ENCODE peak calls at places on chromosomes 3 and 15, in nine cellular contexts. M is endothelial cell; V is NCI-H524; R is ovary; A is ELF-1; E is activated CD4-positive, CD25-positive, alpha-beta regulatory T cell treated with anti-CD3 and anti-CD28 coated beads, Interleukin-2, amount 50 U/mL, for 72 hours; P is AG10803; O is mucosa of descending colon; J is amygdala. N is an unnamed sample.

GRCh38 chr15:65219137-65219536 is 7.9 kb upstream of the CILP start:
- DNase-seq in M (no peak), V (no peak), R (no peak), A (no peak), E (no peak), P (no peak), O (no peak), J (no peak), N (no peak)

GRCh38 chr3:4750306-4751056 is 228.8 kb upstream of the BHLHE40 start:
- DNase-seq in M (peak), V (no peak), R (peak), A (peak), E (no peak), P (peak), O (no peak), J (peak), N (no peak)

GRCh38 chr15:55741592-55742497 is 1.1 kb downstream of the PRTG start:
- DNase-seq in M (peak), V (peak), R (peak), A (peak), E (no peak), P (no peak), O (no peak), J (peak), N (peak)

GRCh38 chr3:46076606-46077005 is 49.3 kb upstream of the XCR1 start:
- DNase-seq in M (no peak), V (peak), R (no peak), A (no peak), E (no peak), P (no peak), O (no peak), J (no peak), N (peak)

GRCh38 chr3:22231061-22231460 is 480.1 kb upstream of the ZNF385D start:
- DNase-seq in M (no peak), V (no peak), R (no peak), A (no peak), E (no peak), P (no peak), O (no peak), J (no peak), N (peak)

GRCh38 chr3:196280689-196281463 is 6.7 kb downstream of the PCYT1A start:
- DNase-seq in M (no peak), V (no peak), R (no peak), A (no peak), E (no peak), P (no peak), O (no peak), J (no peak), N (no peak)

GRCh38 chr3:60017631-60018030 is 967.8 kb upstream of the CFAP20DC start:
- DNase-seq in M (no peak), V (no peak), R (no peak), A (no peak), E (peak), P (peak), O (no peak), J (no peak), N (no peak)

GRCh38 chr3:72629191-72629611 is 219.0 kb downstream of the SHQ1 start:
- DNase-seq in M (no peak), V (no peak), R (no peak), A (no peak), E (no peak), P (no peak), O (no peak), J (no peak), N (peak)

GRCh38 chr3:172751188-172751571 is 654 bp downstream of the ECT2 start:
- DNase-seq in M (no peak), V (peak), R (no peak), A (no peak), E (peak), P (peak), O (no peak), J (no peak), N (no peak)

GRCh38 chr15:31457161-31457560 is 130.5 kb downstream of the KLF13 start:
- DNase-seq in M (no peak), V (no peak), R (no peak), A (no peak), E (no peak), P (peak), O (no peak), J (no peak), N (no peak)

GRCh38 chr3:158804441-158804840 is 2.6 kb downstream of the MFSD1 start:
- DNase-seq in M (no peak), V (no peak), R (no peak), A (no peak), E (no peak), P (no peak), O (no peak), J (no peak), N (no peak)

GRCh38 chr3:113747719-113748046 is 848 bp downstream of the ATP6V1A start:
- DNase-seq in M (no peak), V (peak), R (no peak), A (no peak), E (no peak), P (peak), O (no peak), J (no peak), N (no peak)

GRCh38 chr15:96947830-96948229 is 617.3 kb downstream of the NR2F2 start:
- DNase-seq in M (peak), V (peak), R (no peak), A (peak), E (no peak), P (no peak), O (no peak), J (no peak), N (peak)

GRCh38 chr3:18424862-18425640 is at the start of gene SATB1:
- DNase-seq in M (peak), V (peak), R (peak), A (peak), E (peak), P (peak), O (peak), J (no peak), N (peak)

GRCh38 chr15:96354731-96355560 is 24.4 kb downstream of the NR2F2 start:
- DNase-seq in M (no peak), V (peak), R (no peak), A (no peak), E (no peak), P (peak), O (no peak), J (no peak), N (peak)

GRCh38 chr3:124491098-124491497 is 239.2 kb upstream of the UMPS start:
- DNase-seq in M (no peak), V (no peak), R (no peak), A (no peak), E (no peak), P (no peak), O (peak), J (no peak), N (no peak)

GRCh38 chr3:152113992-152114651 is 154.6 kb upstream of the MBNL1 start:
- DNase-seq in M (no peak), V (no peak), R (no peak), A (no peak), E (no peak), P (no peak), O (no peak), J (no peak), N (peak)

GRCh38 chr3:67327582-67327981 is 326.8 kb downstream of the SUCLG2 start:
- DNase-seq in M (no peak), V (no peak), R (no peak), A (no peak), E (no peak), P (no peak), O (no peak), J (no peak), N (no peak)

GRCh38 chr3:115937054-115937453 is 313.7 kb downstream of the GAP43 start:
- DNase-seq in M (no peak), V (peak), R (no peak), A (no peak), E (no peak), P (no peak), O (no peak), J (no peak), N (no peak)

GRCh38 chr3:126982125-126982521 is 792 bp upstream of the PLXNA1 start:
- DNase-seq in M (no peak), V (peak), R (peak), A (no peak), E (no peak), P (peak), O (no peak), J (no peak), N (no peak)

GRCh38 chr3:179526482-179526881 is 36.2 kb upstream of the ACTL6A start:
- DNase-seq in M (no peak), V (no peak), R (no peak), A (no peak), E (no peak), P (no peak), O (no peak), J (no peak), N (no peak)

GRCh38 chr3:110343376-110343775 is 728.2 kb upstream of the NECTIN3 start:
- DNase-seq in M (no peak), V (no peak), R (no peak), A (peak), E (no peak), P (peak), O (no peak), J (no peak), N (peak)

GRCh38 chr3:182697345-182697919 is 95.9 kb upstream of the ATP11B start:
- DNase-seq in M (no peak), V (peak), R (no peak), A (no peak), E (no peak), P (no peak), O (no peak), J (no peak), N (no peak)

GRCh38 chr3:14906355-14906960 is 40.9 kb upstream of the NR2C2 start:
- DNase-seq in M (no peak), V (no peak), R (no peak), A (no peak), E (no peak), P (no peak), O (no peak), J (no peak), N (no peak)

GRCh38 chr3:13669457-13669856 is 120.5 kb downstream of the FBLN2 start:
- DNase-seq in M (no peak), V (no peak), R (no peak), A (no peak), E (no peak), P (no peak), O (no peak), J (no peak), N (no peak)

GRCh38 chr15:95948371-95948770 is 382.1 kb upstream of the NR2F2 start:
- DNase-seq in M (no peak), V (no peak), R (no peak), A (no peak), E (no peak), P (no peak), O (no peak), J (no peak), N (peak)

GRCh38 chr3:143429628-143430514 is 310.3 kb downstream of the CHST2 start:
- DNase-seq in M (no peak), V (no peak), R (no peak), A (no peak), E (no peak), P (no peak), O (no peak), J (no peak), N (no peak)

GRCh38 chr3:184237772-184238171 is 8.4 kb downstream of the VWA5B2 start:
- DNase-seq in M (no peak), V (no peak), R (no peak), A (no peak), E (no peak), P (no peak), O (no peak), J (no peak), N (no peak)

GRCh38 chr3:155714295-155714718 is 30.6 kb downstream of the PLCH1 start:
- DNase-seq in M (no peak), V (peak), R (no peak), A (peak), E (no peak), P (no peak), O (no peak), J (no peak), N (no peak)

GRCh38 chr3:129211772-129212171 is 28.1 kb upstream of the CNBP start:
- DNase-seq in M (no peak), V (peak), R (peak), A (no peak), E (no peak), P (peak), O (peak), J (no peak), N (peak)

GRCh38 chr3:42613462-42613861 is 13.0 kb downstream of the NKTR start:
- DNase-seq in M (no peak), V (no peak), R (no peak), A (no peak), E (no peak), P (no peak), O (no peak), J (no peak), N (no peak)

GRCh38 chr15:76336254-76337046 is at the start of gene ISL2:
- DNase-seq in M (peak), V (peak), R (no peak), A (peak), E (peak), P (peak), O (peak), J (peak), N (peak)

GRCh38 chr3:106392905-106393304 is 524.1 kb upstream of the CBLB start:
- DNase-seq in M (no peak), V (no peak), R (no peak), A (no peak), E (no peak), P (peak), O (no peak), J (no peak), N (no peak)

GRCh38 chr3:60333710-60334109 is 917.5 kb downstream of the FHIT start:
- DNase-seq in M (peak), V (no peak), R (no peak), A (no peak), E (no peak), P (no peak), O (no peak), J (no peak), N (no peak)

GRCh38 chr15:77503240-77503639 is 82.6 kb downstream of the HMG20A start:
- DNase-seq in M (no peak), V (no peak), R (no peak), A (peak), E (no peak), P (no peak), O (no peak), J (no peak), N (no peak)

GRCh38 chr3:58857423-58857822 is 190.8 kb upstream of the FAM3D start:
- DNase-seq in M (no peak), V (no peak), R (no peak), A (no peak), E (no peak), P (no peak), O (no peak), J (no peak), N (no peak)

GRCh38 chr3:171812811-171813210 is 2.5 kb upstream of the PLD1 start:
- DNase-seq in M (no peak), V (no peak), R (no peak), A (no peak), E (no peak), P (no peak), O (no peak), J (no peak), N (no peak)

GRCh38 chr3:26562324-26562723 is 60.2 kb upstream of the LRRC3B start:
- DNase-seq in M (no peak), V (no peak), R (no peak), A (no peak), E (no peak), P (no peak), O (no peak), J (no peak), N (no peak)

GRCh38 chr3:181302960-181303359 is 313.4 kb upstream of the DNAJC19 start:
- DNase-seq in M (no peak), V (no peak), R (no peak), A (no peak), E (no peak), P (no peak), O (no peak), J (no peak), N (no peak)

N was measured in cardiac muscle cell.